ENCODE peak calls at places on chromosomes 16 and 17, in six cellular contexts. One of them, this sample, is unnamed.
A peak's percentile ranks its signal among the peaks of the same experiment; 100 is the strongest.

GRCh38 chr17:48244121-48244711 is 136.7 kb downstream of the SNX11 start:
- DNase-seq in naive thymus-derived CD4-positive, alpha-beta T cell: no peak
- DNase-seq in activated T-helper 1 cell treated with anti-CD3 and anti-CD28 coated beads, Interleukin-12 subunit alpha, Interleukin-12 subunit beta, Interleukin-2, Interleukin-4 antibody, amounts not matched to agents 30 ng/mL and 10 ng/mL and 1 ng/mL, durations not matched to agents 14 hours and 24 hours and 36 hours: no peak
- DNase-seq in hypothalamus: no peak
- DNase-seq in A549: peak; percentile 38
- DNase-seq in NCI-H2081: no peak
- DNase-seq in this sample: no peak

GRCh38 chr16:10736926-10737625 is 6.6 kb upstream of the NUBP1 start:
- DNase-seq in naive thymus-derived CD4-positive, alpha-beta T cell: peak; percentile 55
- DNase-seq in activated T-helper 1 cell treated with anti-CD3 and anti-CD28 coated beads, Interleukin-12 subunit alpha, Interleukin-12 subunit beta, Interleukin-2, Interleukin-4 antibody, amounts not matched to agents 30 ng/mL and 10 ng/mL and 1 ng/mL, durations not matched to agents 14 hours and 24 hours and 36 hours: peak; percentile 60
- DNase-seq in hypothalamus: peak; percentile 16
- DNase-seq in A549: peak; percentile 65
- DNase-seq in NCI-H2081: peak; percentile 64
- DNase-seq in this sample: no peak

GRCh38 chr17:28326114-28326513 is 7.1 kb downstream of the TMEM97 start:
- DNase-seq in naive thymus-derived CD4-positive, alpha-beta T cell: no peak
- DNase-seq in activated T-helper 1 cell treated with anti-CD3 and anti-CD28 coated beads, Interleukin-12 subunit alpha, Interleukin-12 subunit beta, Interleukin-2, Interleukin-4 antibody, amounts not matched to agents 30 ng/mL and 10 ng/mL and 1 ng/mL, durations not matched to agents 14 hours and 24 hours and 36 hours: no peak
- DNase-seq in hypothalamus: no peak
- DNase-seq in A549: no peak
- DNase-seq in NCI-H2081: no peak
- DNase-seq in this sample: no peak

GRCh38 chr17:76989519-76989918 is 121.3 kb downstream of the MGAT5B start:
- DNase-seq in naive thymus-derived CD4-positive, alpha-beta T cell: no peak
- DNase-seq in activated T-helper 1 cell treated with anti-CD3 and anti-CD28 coated beads, Interleukin-12 subunit alpha, Interleukin-12 subunit beta, Interleukin-2, Interleukin-4 antibody, amounts not matched to agents 30 ng/mL and 10 ng/mL and 1 ng/mL, durations not matched to agents 14 hours and 24 hours and 36 hours: no peak
- DNase-seq in hypothalamus: no peak
- DNase-seq in A549: no peak
- DNase-seq in NCI-H2081: no peak
- DNase-seq in this sample: no peak

GRCh38 chr16:67199011-67199807 is at the start of gene ELMO3:
- DNase-seq in naive thymus-derived CD4-positive, alpha-beta T cell: no peak
- DNase-seq in activated T-helper 1 cell treated with anti-CD3 and anti-CD28 coated beads, Interleukin-12 subunit alpha, Interleukin-12 subunit beta, Interleukin-2, Interleukin-4 antibody, amounts not matched to agents 30 ng/mL and 10 ng/mL and 1 ng/mL, durations not matched to agents 14 hours and 24 hours and 36 hours: no peak
- DNase-seq in hypothalamus: no peak
- DNase-seq in A549: no peak
- DNase-seq in NCI-H2081: peak; percentile 23
- DNase-seq in this sample: no peak

GRCh38 chr16:67537270-67537635 is 8.6 kb downstream of the RIPOR1 start:
- DNase-seq in naive thymus-derived CD4-positive, alpha-beta T cell: peak; percentile 58
- DNase-seq in activated T-helper 1 cell treated with anti-CD3 and anti-CD28 coated beads, Interleukin-12 subunit alpha, Interleukin-12 subunit beta, Interleukin-2, Interleukin-4 antibody, amounts not matched to agents 30 ng/mL and 10 ng/mL and 1 ng/mL, durations not matched to agents 14 hours and 24 hours and 36 hours: peak; percentile 52
- DNase-seq in hypothalamus: no peak
- DNase-seq in A549: no peak
- DNase-seq in NCI-H2081: no peak
- DNase-seq in this sample: peak; percentile 83

GRCh38 chr16:27514806-27515205 is 34.9 kb downstream of the GTF3C1 start:
- DNase-seq in naive thymus-derived CD4-positive, alpha-beta T cell: no peak
- DNase-seq in activated T-helper 1 cell treated with anti-CD3 and anti-CD28 coated beads, Interleukin-12 subunit alpha, Interleukin-12 subunit beta, Interleukin-2, Interleukin-4 antibody, amounts not matched to agents 30 ng/mL and 10 ng/mL and 1 ng/mL, durations not matched to agents 14 hours and 24 hours and 36 hours: no peak
- DNase-seq in hypothalamus: no peak
- DNase-seq in A549: no peak
- DNase-seq in NCI-H2081: no peak
- DNase-seq in this sample: peak; percentile 81

GRCh38 chr16:22314661-22315626 is 17.7 kb downstream of the POLR3E start:
- DNase-seq in naive thymus-derived CD4-positive, alpha-beta T cell: no peak
- DNase-seq in activated T-helper 1 cell treated with anti-CD3 and anti-CD28 coated beads, Interleukin-12 subunit alpha, Interleukin-12 subunit beta, Interleukin-2, Interleukin-4 antibody, amounts not matched to agents 30 ng/mL and 10 ng/mL and 1 ng/mL, durations not matched to agents 14 hours and 24 hours and 36 hours: no peak
- DNase-seq in hypothalamus: no peak
- DNase-seq in A549: no peak
- DNase-seq in NCI-H2081: no peak
- DNase-seq in this sample: no peak

GRCh38 chr17:68036304-68037147 is 991 bp downstream of the KPNA2 start:
- DNase-seq in naive thymus-derived CD4-positive, alpha-beta T cell: no peak
- DNase-seq in activated T-helper 1 cell treated with anti-CD3 and anti-CD28 coated beads, Interleukin-12 subunit alpha, Interleukin-12 subunit beta, Interleukin-2, Interleukin-4 antibody, amounts not matched to agents 30 ng/mL and 10 ng/mL and 1 ng/mL, durations not matched to agents 14 hours and 24 hours and 36 hours: no peak
- DNase-seq in hypothalamus: no peak
- DNase-seq in A549: no peak
- DNase-seq in NCI-H2081: no peak
- DNase-seq in this sample: no peak

GRCh38 chr16:8885674-8886592 is 3.8 kb downstream of the LITAFD start:
- DNase-seq in naive thymus-derived CD4-positive, alpha-beta T cell: no peak
- DNase-seq in activated T-helper 1 cell treated with anti-CD3 and anti-CD28 coated beads, Interleukin-12 subunit alpha, Interleukin-12 subunit beta, Interleukin-2, Interleukin-4 antibody, amounts not matched to agents 30 ng/mL and 10 ng/mL and 1 ng/mL, durations not matched to agents 14 hours and 24 hours and 36 hours: no peak
- DNase-seq in hypothalamus: no peak
- DNase-seq in A549: no peak
- DNase-seq in NCI-H2081: no peak
- DNase-seq in this sample: peak; percentile 70

GRCh38 chr17:54900457-54901229 is at the start of gene TOM1L1:
- DNase-seq in naive thymus-derived CD4-positive, alpha-beta T cell: no peak
- DNase-seq in activated T-helper 1 cell treated with anti-CD3 and anti-CD28 coated beads, Interleukin-12 subunit alpha, Interleukin-12 subunit beta, Interleukin-2, Interleukin-4 antibody, amounts not matched to agents 30 ng/mL and 10 ng/mL and 1 ng/mL, durations not matched to agents 14 hours and 24 hours and 36 hours: no peak
- DNase-seq in hypothalamus: no peak
- DNase-seq in A549: peak; percentile 89
- DNase-seq in NCI-H2081: peak; percentile 94
- DNase-seq in this sample: peak; percentile 60

GRCh38 chr17:71071837-71072236 is 902.5 kb downstream of the KCNJ2 start:
- DNase-seq in naive thymus-derived CD4-positive, alpha-beta T cell: no peak
- DNase-seq in activated T-helper 1 cell treated with anti-CD3 and anti-CD28 coated beads, Interleukin-12 subunit alpha, Interleukin-12 subunit beta, Interleukin-2, Interleukin-4 antibody, amounts not matched to agents 30 ng/mL and 10 ng/mL and 1 ng/mL, durations not matched to agents 14 hours and 24 hours and 36 hours: no peak
- DNase-seq in hypothalamus: no peak
- DNase-seq in A549: peak; percentile 83
- DNase-seq in NCI-H2081: no peak
- DNase-seq in this sample: no peak

GRCh38 chr17:76036497-76037380 is 9.6 kb upstream of the EVPL start:
- DNase-seq in naive thymus-derived CD4-positive, alpha-beta T cell: no peak
- DNase-seq in activated T-helper 1 cell treated with anti-CD3 and anti-CD28 coated beads, Interleukin-12 subunit alpha, Interleukin-12 subunit beta, Interleukin-2, Interleukin-4 antibody, amounts not matched to agents 30 ng/mL and 10 ng/mL and 1 ng/mL, durations not matched to agents 14 hours and 24 hours and 36 hours: no peak
- DNase-seq in hypothalamus: no peak
- DNase-seq in A549: no peak
- DNase-seq in NCI-H2081: no peak
- DNase-seq in this sample: no peak

GRCh38 chr17:66507103-66507923 is 204.9 kb downstream of the PRKCA start:
- DNase-seq in naive thymus-derived CD4-positive, alpha-beta T cell: no peak
- DNase-seq in activated T-helper 1 cell treated with anti-CD3 and anti-CD28 coated beads, Interleukin-12 subunit alpha, Interleukin-12 subunit beta, Interleukin-2, Interleukin-4 antibody, amounts not matched to agents 30 ng/mL and 10 ng/mL and 1 ng/mL, durations not matched to agents 14 hours and 24 hours and 36 hours: no peak
- DNase-seq in hypothalamus: no peak
- DNase-seq in A549: peak; percentile 85
- DNase-seq in NCI-H2081: no peak
- DNase-seq in this sample: no peak

GRCh38 chr17:6753006-6753445 is 2.8 kb upstream of the XAF1 start:
- DNase-seq in naive thymus-derived CD4-positive, alpha-beta T cell: peak; percentile 44
- DNase-seq in activated T-helper 1 cell treated with anti-CD3 and anti-CD28 coated beads, Interleukin-12 subunit alpha, Interleukin-12 subunit beta, Interleukin-2, Interleukin-4 antibody, amounts not matched to agents 30 ng/mL and 10 ng/mL and 1 ng/mL, durations not matched to agents 14 hours and 24 hours and 36 hours: no peak
- DNase-seq in hypothalamus: no peak
- DNase-seq in A549: no peak
- DNase-seq in NCI-H2081: no peak
- DNase-seq in this sample: peak; percentile 59

GRCh38 chr16:52453661-52454060 is 93.3 kb downstream of the TOX3 start:
- DNase-seq in naive thymus-derived CD4-positive, alpha-beta T cell: no peak
- DNase-seq in activated T-helper 1 cell treated with anti-CD3 and anti-CD28 coated beads, Interleukin-12 subunit alpha, Interleukin-12 subunit beta, Interleukin-2, Interleukin-4 antibody, amounts not matched to agents 30 ng/mL and 10 ng/mL and 1 ng/mL, durations not matched to agents 14 hours and 24 hours and 36 hours: no peak
- DNase-seq in hypothalamus: no peak
- DNase-seq in A549: no peak
- DNase-seq in NCI-H2081: no peak
- DNase-seq in this sample: no peak

GRCh38 chr17:38571833-38572274 is 33.9 kb downstream of the SRCIN1 start:
- DNase-seq in naive thymus-derived CD4-positive, alpha-beta T cell: no peak
- DNase-seq in activated T-helper 1 cell treated with anti-CD3 and anti-CD28 coated beads, Interleukin-12 subunit alpha, Interleukin-12 subunit beta, Interleukin-2, Interleukin-4 antibody, amounts not matched to agents 30 ng/mL and 10 ng/mL and 1 ng/mL, durations not matched to agents 14 hours and 24 hours and 36 hours: no peak
- DNase-seq in hypothalamus: no peak
- DNase-seq in A549: peak; percentile 44
- DNase-seq in NCI-H2081: no peak
- DNase-seq in this sample: no peak

This sample was measured in psoas muscle.